ENCODE peak calls at places on chromosomes 3 and 15, in four cellular contexts. One of them, this sample, is unnamed.

GRCh38 chr15:39499701-39500100 is 81.2 kb upstream of the THBS1 start:
- DNase-seq in cardiac fibroblast: no peak
- DNase-seq in fibroblast of lung: no peak
- DNase-seq in tibial artery: no peak
- DNase-seq in this sample: no peak

GRCh38 chr3:125118600-125118999 is 62.8 kb upstream of the HEG1 start:
- DNase-seq in cardiac fibroblast: no peak
- DNase-seq in fibroblast of lung: no peak
- DNase-seq in tibial artery: no peak
- DNase-seq in this sample: no peak

GRCh38 chr3:16480861-16481569 is 32.5 kb downstream of the RFTN1 start:
- DNase-seq in cardiac fibroblast: peak; percentile 64
- DNase-seq in fibroblast of lung: peak; percentile 31
- DNase-seq in tibial artery: no peak
- DNase-seq in this sample: no peak

GRCh38 chr3:57597973-57598351 is 818 bp upstream of the ARF4 start:
- DNase-seq in cardiac fibroblast: no peak
- DNase-seq in fibroblast of lung: no peak
- DNase-seq in tibial artery: no peak
- DNase-seq in this sample: no peak

GRCh38 chr3:24999357-24999756 is 428.7 kb upstream of the RARB start:
- DNase-seq in cardiac fibroblast: no peak
- DNase-seq in fibroblast of lung: no peak
- DNase-seq in tibial artery: no peak
- DNase-seq in this sample: no peak

GRCh38 chr3:119675188-119675874 is 1.9 kb downstream of the COX17 start:
- DNase-seq in cardiac fibroblast: no peak
- DNase-seq in fibroblast of lung: no peak
- DNase-seq in tibial artery: no peak
- DNase-seq in this sample: no peak

GRCh38 chr3:55202320-55202719 is 274.5 kb upstream of the LRTM1 start:
- DNase-seq in cardiac fibroblast: peak; percentile 94
- DNase-seq in fibroblast of lung: peak; percentile 58
- DNase-seq in tibial artery: no peak
- DNase-seq in this sample: peak; percentile 91

GRCh38 chr3:124248471-124249028 is 256.6 kb upstream of the ROPN1 start:
- DNase-seq in cardiac fibroblast: peak; percentile 93
- DNase-seq in fibroblast of lung: peak; percentile 89
- DNase-seq in tibial artery: peak; percentile 81
- DNase-seq in this sample: peak; percentile 47

GRCh38 chr3:153160451-153161137 is 1.4 kb upstream of the RAP2B start:
- DNase-seq in cardiac fibroblast: peak; percentile 88
- DNase-seq in fibroblast of lung: peak; percentile 90
- DNase-seq in tibial artery: peak; percentile 90
- DNase-seq in this sample: peak; percentile 57

GRCh38 chr3:69058947-69059224 is 6.8 kb upstream of the TMF1 start:
- DNase-seq in cardiac fibroblast: no peak
- DNase-seq in fibroblast of lung: no peak
- DNase-seq in tibial artery: no peak
- DNase-seq in this sample: no peak

GRCh38 chr3:71436337-71436736 is 147.2 kb downstream of the FOXP1 start:
- DNase-seq in cardiac fibroblast: no peak
- DNase-seq in fibroblast of lung: no peak
- DNase-seq in tibial artery: no peak
- DNase-seq in this sample: peak; percentile 95

GRCh38 chr15:44289352-44289790 is 852 bp downstream of the GOLM2 start:
- DNase-seq in cardiac fibroblast: peak; percentile 12
- DNase-seq in fibroblast of lung: peak; percentile 14
- DNase-seq in tibial artery: no peak
- DNase-seq in this sample: no peak

GRCh38 chr15:79030470-79030869 is 60.1 kb downstream of the RASGRF1 start:
- DNase-seq in cardiac fibroblast: no peak
- DNase-seq in fibroblast of lung: no peak
- DNase-seq in tibial artery: no peak
- DNase-seq in this sample: no peak

GRCh38 chr15:43440721-43441281 is 52.2 kb downstream of the TP53BP1 start:
- DNase-seq in cardiac fibroblast: peak; percentile 99
- DNase-seq in fibroblast of lung: peak; percentile 98
- DNase-seq in tibial artery: no peak
- DNase-seq in this sample: peak; percentile 95

GRCh38 chr3:44995142-44995770 is 19.2 kb downstream of the EXOSC7 start:
- DNase-seq in cardiac fibroblast: peak; percentile 83
- DNase-seq in fibroblast of lung: peak; percentile 71
- DNase-seq in tibial artery: peak; percentile 76
- DNase-seq in this sample: no peak

GRCh38 chr3:196947136-196947859 is 5.0 kb upstream of the NCBP2 start:
- DNase-seq in cardiac fibroblast: no peak
- DNase-seq in fibroblast of lung: no peak
- DNase-seq in tibial artery: no peak
- DNase-seq in this sample: no peak
- TF ChIP-seq CTCF in cardiac fibroblast: peak; percentile 27
- TF ChIP-seq CTCF in fibroblast of lung: no peak
- TF ChIP-seq CTCF in tibial artery: no peak
- TF ChIP-seq CTCF in this sample: peak; percentile 15

GRCh38 chr3:8953336-8953735 is 9.9 kb downstream of the RAD18 start:
- DNase-seq in cardiac fibroblast: no peak
- DNase-seq in fibroblast of lung: no peak
- DNase-seq in tibial artery: no peak
- DNase-seq in this sample: no peak

GRCh38 chr3:8952130-8952529 is 11.1 kb downstream of the RAD18 start:
- DNase-seq in cardiac fibroblast: no peak
- DNase-seq in fibroblast of lung: no peak
- DNase-seq in tibial artery: no peak
- DNase-seq in this sample: no peak

GRCh38 chr3:8959683-8960082 is 3.6 kb downstream of the RAD18 start:
- DNase-seq in cardiac fibroblast: no peak
- DNase-seq in fibroblast of lung: no peak
- DNase-seq in tibial artery: no peak
- DNase-seq in this sample: no peak

DNA sequence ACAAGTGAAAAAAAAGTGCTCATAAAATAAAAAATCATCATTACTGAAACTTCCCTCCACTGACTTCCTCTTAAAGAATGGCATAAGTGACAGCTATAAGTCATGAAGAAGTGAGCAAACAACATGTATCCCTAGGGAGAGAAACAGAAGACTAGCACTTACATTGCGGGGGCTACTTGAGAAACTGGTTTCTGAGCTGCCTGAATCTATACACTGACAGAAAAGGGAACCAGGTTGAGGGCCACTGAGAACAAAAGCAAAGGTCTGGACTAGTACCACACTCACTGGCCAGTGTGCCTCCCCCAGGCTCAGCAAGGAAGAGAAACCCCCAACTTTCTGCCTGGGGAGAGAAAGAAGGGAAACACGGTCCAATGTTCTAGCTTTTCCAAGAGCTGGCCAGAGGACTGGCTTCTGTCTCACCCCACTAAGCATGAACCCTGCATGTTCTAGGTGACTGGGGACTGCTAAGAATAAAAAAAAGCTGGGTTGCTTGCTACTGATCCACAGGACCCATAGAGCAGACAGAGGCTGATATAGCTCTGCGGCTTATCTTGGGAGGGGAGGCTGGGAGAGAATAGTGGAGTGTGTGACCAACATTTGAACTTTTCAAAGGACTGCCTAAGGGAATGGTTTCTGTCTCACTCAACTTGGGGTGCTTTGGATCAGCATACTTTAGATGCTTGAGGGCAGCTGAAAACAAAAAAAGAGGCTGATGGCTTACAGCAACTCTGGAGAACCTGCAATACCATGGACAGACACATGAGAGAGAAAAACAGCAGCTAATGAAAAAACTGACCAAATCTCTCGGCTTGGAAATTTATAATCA is 8.1 kb downstream of the RAD18 start:
- DNase-seq in cardiac fibroblast: no peak
- DNase-seq in fibroblast of lung: no peak
- DNase-seq in tibial artery: no peak
- DNase-seq in this sample: peak; percentile 25
- TF ChIP-seq CTCF in cardiac fibroblast: no peak
- TF ChIP-seq CTCF in fibroblast of lung: no peak
- TF ChIP-seq CTCF in tibial artery: no peak
- TF ChIP-seq CTCF in this sample: no peak

DNA sequence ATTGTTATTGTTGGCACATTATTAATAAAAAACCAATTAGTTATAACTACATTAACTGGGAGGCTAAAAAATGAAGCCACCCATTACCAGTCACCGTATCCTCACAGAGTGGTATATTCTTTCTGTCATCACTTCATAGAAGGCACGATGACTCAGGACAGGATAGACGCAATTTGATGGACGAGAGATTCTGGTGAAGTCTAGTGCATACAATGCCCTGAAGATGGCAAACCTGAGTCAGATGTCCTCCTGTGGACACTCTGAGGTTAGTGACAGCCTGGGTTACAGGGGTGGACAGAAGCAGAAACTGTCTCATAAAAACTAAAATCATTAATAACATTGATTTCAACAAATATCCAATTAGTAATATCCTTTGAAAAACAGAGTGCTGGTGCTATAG is 150.3 kb downstream of the SLC9A9 start:
- DNase-seq in cardiac fibroblast: peak; percentile 15
- DNase-seq in fibroblast of lung: no peak
- DNase-seq in tibial artery: no peak
- DNase-seq in this sample: no peak
- TF ChIP-seq CTCF in cardiac fibroblast: no peak
- TF ChIP-seq CTCF in fibroblast of lung: no peak
- TF ChIP-seq CTCF in tibial artery: no peak
- TF ChIP-seq CTCF in this sample: no peak

GRCh38 chr3:190456779-190457178 is 7.1 kb upstream of the TMEM207 start:
- DNase-seq in cardiac fibroblast: no peak
- DNase-seq in fibroblast of lung: no peak
- DNase-seq in tibial artery: no peak
- DNase-seq in this sample: no peak

GRCh38 chr3:190455843-190456242 is 6.1 kb upstream of the TMEM207 start:
- DNase-seq in cardiac fibroblast: no peak
- DNase-seq in fibroblast of lung: no peak
- DNase-seq in tibial artery: no peak
- DNase-seq in this sample: no peak

GRCh38 chr3:190458040-190458439 is 8.3 kb upstream of the TMEM207 start:
- DNase-seq in cardiac fibroblast: peak; percentile 27
- DNase-seq in fibroblast of lung: peak; percentile 5
- DNase-seq in tibial artery: no peak
- DNase-seq in this sample: no peak
- TF ChIP-seq CTCF in cardiac fibroblast: no peak
- TF ChIP-seq CTCF in fibroblast of lung: no peak
- TF ChIP-seq CTCF in tibial artery: no peak
- TF ChIP-seq CTCF in this sample: no peak

This sample was measured in AG09309.